ENCODE peak calls at places on chromosomes 16 and 17, in eight cellular contexts. C is activated CD4-positive, alpha-beta T cell treated with anti-CD3 and anti-CD28 coated beads, Interleukin-2, amount 50 U/mL, for 4 hours; O is HFFc6; Z is NCI-H460; R is CD8-positive, alpha-beta memory T cell; G is A549; D is breast epithelium; Y is T-helper 1 cell. N is an unnamed sample.

GRCh38 chr17:4476512-4477070 is 22.1 kb upstream of the SPNS2 start:
- DNase-seq in Z (no peak), O (no peak), R (no peak), D (peak), C (no peak), Y (no peak), G (no peak), N (no peak)

GRCh38 chr17:50101346-50102163 is 6.4 kb downstream of the PDK2 start:
- DNase-seq in R (no peak), G (no peak), O (peak), C (no peak), Y (no peak), Z (no peak), D (no peak), N (peak)

GRCh38 chr17:79133214-79133613 is 58.6 kb downstream of the ENGASE start:
- DNase-seq in O (no peak), G (no peak), Z (no peak), Y (no peak), D (no peak), R (no peak), C (no peak), N (no peak)

GRCh38 chr16:8935989-8936388 is 27.7 kb downstream of the USP7 start:
- DNase-seq in O (no peak), Y (no peak), C (no peak), G (no peak), Z (no peak), R (no peak), D (no peak), N (peak)

GRCh38 chr16:20303012-20303411 is 24.3 kb downstream of the GP2 start:
- DNase-seq in C (no peak), Y (no peak), R (no peak), D (no peak), O (no peak), Z (no peak), G (no peak), N (no peak)

GRCh38 chr17:56594528-56595418 is 1.3 kb downstream of the NOG start:
- DNase-seq in O (peak), Y (no peak), R (no peak), Z (no peak), G (peak), C (peak), D (no peak), N (no peak)

GRCh38 chr16:68387301-68387700 is 61.0 kb downstream of the SMPD3 start:
- DNase-seq in Y (no peak), Z (no peak), O (no peak), G (no peak), D (no peak), C (no peak), R (no peak), N (no peak)

GRCh38 chr17:77178050-77178449 is 37.3 kb downstream of the SEC14L1 start:
- DNase-seq in G (no peak), D (no peak), C (no peak), Z (no peak), O (no peak), Y (no peak), R (no peak), N (no peak)

GRCh38 chr17:69480197-69480596 is 65.7 kb downstream of the MAP2K6 start:
- DNase-seq in Y (no peak), D (peak), Z (no peak), G (no peak), C (no peak), R (no peak), O (no peak), N (no peak)